ENCODE peak calls at places on chromosome 14, in four cellular contexts. S is GM12878, O is H1, F is K562. E is an unnamed sample.
A peak's percentile ranks its signal among the peaks of the same experiment; 100 is the strongest.

GRCh38 chr14:98688446-98688845 is 583.6 kb downstream of the BCL11B start:
- DNase-seq in S (no peak), O (no peak), F (no peak), E (no peak)

GRCh38 chr14:96710060-96710636 is 87.0 kb upstream of the VRK1 start:
- DNase-seq in S (no peak), O (no peak), F (no peak), E (no peak)

GRCh38 chr14:105866841-105867321 is 340.5 kb downstream of the TMEM121 start:
- DNase-seq in S (no peak), O (no peak), F (no peak), E (no peak)

GRCh38 chr14:61558271-61558670 is 137.0 kb upstream of the HIF1A start:
- DNase-seq in S (no peak), O (no peak), F (no peak), E (no peak)

GRCh38 chr14:29310210-29310609 is 543.6 kb downstream of the FOXG1 start:
- DNase-seq in S (no peak), O (no peak), F (no peak), E (no peak)

GRCh38 chr14:95038521-95039250 is 118.6 kb downstream of the DICER1 start:
- DNase-seq in S (no peak), O (no peak), F (no peak), E (no peak)

GRCh38 chr14:64998455-64998931 is 11.8 kb downstream of the FNTB start:
- DNase-seq in S (no peak), O (no peak), F (no peak), E (no peak)

GRCh38 chr14:23408307-23408630 is 196 bp upstream of the MYH6 start:
- DNase-seq in S (no peak), O (no peak), F (no peak), E (no peak)

GRCh38 chr14:93019367-93019843 is 96.3 kb downstream of the ITPK1 start:
- DNase-seq in S (no peak), O (no peak), F (no peak), E (peak; percentile 63)

GRCh38 chr14:69798339-69798735 is 1.3 kb upstream of the SLC10A1 start:
- DNase-seq in S (no peak), O (no peak), F (no peak), E (no peak)

GRCh38 chr14:59265808-59266207 is 77.3 kb downstream of the DAAM1 start:
- DNase-seq in S (no peak), O (no peak), F (no peak), E (no peak)

GRCh38 chr14:89214221-89214965 is 202.6 kb downstream of the FOXN3 start:
- DNase-seq in S (no peak), O (no peak), F (no peak), E (peak; percentile 86)

GRCh38 chr14:89013098-89013504 is 188.7 kb downstream of the TTC8 start:
- DNase-seq in S (no peak), O (no peak), F (peak; percentile 73), E (peak; percentile 90)

GRCh38 chr14:22737052-22737451 is 29.4 kb upstream of the OXA1L start:
- DNase-seq in S (no peak), O (no peak), F (no peak), E (no peak)

GRCh38 chr14:100299238-100299560 is 7.0 kb downstream of the SLC25A29 start:
- DNase-seq in S (no peak), O (no peak), F (no peak), E (no peak)

GRCh38 chr14:72682188-72682587 is 211.7 kb downstream of the DPF3 start:
- DNase-seq in S (no peak), O (no peak), F (no peak), E (no peak)

GRCh38 chr14:55721353-55721752 is 141.3 kb downstream of the KTN1 start:
- DNase-seq in S (no peak), O (no peak), F (no peak), E (no peak)
- TF ChIP-seq CBX5 in S (no peak), O (no peak), F (no peak), E (no peak)

GRCh38 chr14:76348898-76349297 is 27.0 kb upstream of the ESRRB start:
- DNase-seq in S (no peak), O (peak; percentile 47), F (no peak), E (no peak)
- TF ChIP-seq CBX5 in S (no peak), O (no peak), F (no peak), E (no peak)

GRCh38 chr14:90344285-90344684 is 12.5 kb upstream of the NRDE2 start:
- DNase-seq in S (no peak), O (no peak), F (no peak), E (no peak)

GRCh38 chr14:90348270-90348669 is 16.5 kb upstream of the NRDE2 start:
- DNase-seq in S (no peak), O (no peak), F (no peak), E (no peak)

GRCh38 chr14:90342327-90342726 is 10.6 kb upstream of the NRDE2 start:
- DNase-seq in S (no peak), O (no peak), F (no peak), E (no peak)

GRCh38 chr14:90341784-90342183 is 10.0 kb upstream of the NRDE2 start:
- DNase-seq in S (no peak), O (no peak), F (no peak), E (no peak)

GRCh38 chr14:90344920-90345557 is 13.3 kb upstream of the NRDE2 start:
- DNase-seq in S (no peak), O (no peak), F (no peak), E (no peak)
- TF ChIP-seq CBX5 in S (no peak), O (no peak), F (no peak), E (no peak)

GRCh38 chr14:56874375-56874774 is 64.1 kb upstream of the OTX2 start:
- DNase-seq in S (no peak), O (no peak), F (no peak), E (peak; percentile 18)
- TF ChIP-seq CBX5 in S (no peak), O (no peak), F (no peak), E (no peak)

GRCh38 chr14:26703967-26704366 is 106.1 kb upstream of the NOVA1 start:
- DNase-seq in S (no peak), O (no peak), F (no peak), E (no peak)
- TF ChIP-seq CBX5 in S (no peak), O (no peak), F (no peak), E (no peak)

GRCh38 chr14:102524451-102525212 is 15.1 kb upstream of the ANKRD9 start:
- DNase-seq in S (peak; percentile 96), O (peak; percentile 99), F (peak; percentile 95), E (peak; percentile 96)

GRCh38 chr14:102523200-102524025 is 13.8 kb upstream of the ANKRD9 start:
- DNase-seq in S (no peak), O (no peak), F (no peak), E (no peak)

GRCh38 chr14:102525213-102526143 is 15.9 kb upstream of the ANKRD9 start:
- DNase-seq in S (peak; percentile 27), O (no peak), F (no peak), E (peak; percentile 55)

GRCh38 chr14:102527255-102528232 is 18.0 kb upstream of the ANKRD9 start:
- DNase-seq in S (no peak), O (no peak), F (no peak), E (no peak)

GRCh38 chr14:102524026-102524450 is 14.5 kb upstream of the ANKRD9 start:
- DNase-seq in S (no peak), O (no peak), F (no peak), E (no peak)
- TF ChIP-seq CBX5 in S (no peak), O (no peak), F (no peak), E (no peak)

GRCh38 chr14:48349689-48350088 is 674.3 kb upstream of the MDGA2 start:
- DNase-seq in S (no peak), O (no peak), F (no peak), E (no peak)

GRCh38 chr14:48350971-48351370 is 675.6 kb upstream of the MDGA2 start:
- DNase-seq in S (no peak), O (no peak), F (no peak), E (no peak)
- TF ChIP-seq CBX5 in S (no peak), O (no peak), F (no peak), E (no peak)